ENCODE peak calls at places on chromosomes 13 and 19, in five cellular contexts. L, F, X, K and P are unnamed samples.
A peak's percentile ranks its signal among the peaks of the same experiment; 100 is the strongest.

GRCh38 chr19:8305798-8306197 is 2.4 kb downstream of the CD320 start:
- DNase-seq in L (no peak), F (no peak), X (no peak), K (no peak), P (no peak)

GRCh38 chr13:44373601-44374347 is at the start of gene SERP2:
- DNase-seq in L (no peak), F (peak; percentile 27), X (no peak), K (no peak), P (peak; percentile 3)

GRCh38 chr13:64850017-64850416 is 2380.1 kb downstream of the PCDH9 start:
- DNase-seq in L (no peak), F (no peak), X (no peak), K (no peak), P (no peak)

GRCh38 chr19:16249826-16250434 is 52.2 kb downstream of the AP1M1 start:
- DNase-seq in L (no peak), F (peak; percentile 40), X (no peak), K (no peak), P (no peak)

GRCh38 chr19:55648657-55649578 is 906 bp downstream of the CCDC106 start:
- DNase-seq in L (no peak), F (no peak), X (no peak), K (no peak), P (no peak)

GRCh38 chr19:48511800-48512503 is at the start of gene LMTK3:
- DNase-seq in L (no peak), F (peak; percentile 63), X (no peak), K (peak; percentile 82), P (no peak)

GRCh38 chr19:35786299-35787160 is 11.2 kb downstream of the ARHGAP33 start:
- DNase-seq in L (no peak), F (no peak), X (no peak), K (no peak), P (no peak)

GRCh38 chr13:30978981-30979956 is 46.8 kb downstream of the TEX26 start:
- DNase-seq in L (peak; percentile 13), F (no peak), X (no peak), K (no peak), P (no peak)

GRCh38 chr13:33004454-33004853 is 11.8 kb upstream of the KL start:
- DNase-seq in L (no peak), F (no peak), X (no peak), K (no peak), P (no peak)

GRCh38 chr13:41675306-41675705 is 218.0 kb downstream of the RGCC start:
- DNase-seq in L (no peak), F (peak; percentile 58), X (no peak), K (no peak), P (no peak)

GRCh38 chr13:110162053-110162452 is 144.9 kb downstream of the COL4A1 start:
- DNase-seq in L (no peak), F (no peak), X (no peak), K (no peak), P (no peak)

GRCh38 chr19:13784731-13785452 is 10.4 kb upstream of the ZSWIM4 start:
- DNase-seq in L (peak; percentile 68), F (peak; percentile 80), X (no peak), K (peak; percentile 48), P (peak; percentile 56)

GRCh38 chr13:111239754-111240670 is 80.4 kb upstream of the TEX29 start:
- DNase-seq in L (no peak), F (peak; percentile 33), X (no peak), K (no peak), P (no peak)

GRCh38 chr13:87259479-87260083 is 411.6 kb upstream of the SLITRK5 start:
- DNase-seq in L (peak; percentile 12), F (no peak), X (no peak), K (no peak), P (no peak)

GRCh38 chr13:43227721-43228120 is 204.3 kb downstream of the DNAJC15 start:
- DNase-seq in L (no peak), F (peak; percentile 71), X (no peak), K (no peak), P (no peak)

GRCh38 chr19:15737722-15738121 is at the start of gene OR10H3:
- DNase-seq in L (no peak), F (no peak), X (no peak), K (no peak), P (no peak)

GRCh38 chr19:29662604-29663404 is 2.5 kb upstream of the PLEKHF1 start:
- DNase-seq in L (no peak), F (peak; percentile 95), X (peak; percentile 37), K (no peak), P (no peak)

GRCh38 chr19:18001837-18002345 is 6.1 kb upstream of the ARRDC2 start:
- DNase-seq in L (no peak), F (no peak), X (no peak), K (no peak), P (no peak)

GRCh38 chr19:45575216-45575615 is 9.4 kb downstream of the OPA3 start:
- DNase-seq in L (no peak), F (no peak), X (no peak), K (no peak), P (no peak)

GRCh38 chr13:46062190-46062589 is 9.6 kb upstream of the ZC3H13 start:
- DNase-seq in L (no peak), F (peak; percentile 53), X (no peak), K (no peak), P (no peak)

GRCh38 chr13:72666391-72666790 is 61.0 kb downstream of the MZT1 start:
- DNase-seq in L (no peak), F (no peak), X (no peak), K (no peak), P (no peak)

GRCh38 chr13:105936816-105937215 is 598.6 kb downstream of the EFNB2 start:
- DNase-seq in L (no peak), F (peak; percentile 17), X (no peak), K (no peak), P (no peak)

GRCh38 chr19:42313096-42313839 is at the start of gene TMEM145:
- DNase-seq in L (peak; percentile 37), F (peak; percentile 63), X (peak; percentile 23), K (no peak), P (no peak)

GRCh38 chr19:32599736-32600157 is 18.8 kb downstream of the PDCD5 start:
- DNase-seq in L (peak; percentile 27), F (peak; percentile 65), X (peak; percentile 17), K (no peak), P (peak; percentile 40)

GRCh38 chr13:50485979-50486935 is 357.2 kb downstream of the DLEU7 start:
- DNase-seq in L (no peak), F (no peak), X (no peak), K (no peak), P (no peak)

GRCh38 chr19:33689138-33689746 is 67.5 kb downstream of the CHST8 start:
- DNase-seq in L (no peak), F (no peak), X (no peak), K (no peak), P (no peak)

GRCh38 chr13:98687319-98687718 is 65.2 kb downstream of the SLC15A1 start:
- DNase-seq in L (no peak), F (no peak), X (no peak), K (no peak), P (no peak)

GRCh38 chr19:54152878-54153524 is 6.5 kb downstream of the LENG1 start:
- DNase-seq in L (no peak), F (no peak), X (no peak), K (no peak), P (no peak)

GRCh38 chr19:2527716-2528115 is 51.8 kb downstream of the GADD45B start:
- DNase-seq in L (no peak), F (no peak), X (no peak), K (no peak), P (no peak)

GRCh38 chr13:24911135-24911524 is 147.2 kb downstream of the RNF17 start:
- DNase-seq in L (no peak), F (peak; percentile 84), X (no peak), K (no peak), P (no peak)

GRCh38 chr13:43110658-43111057 is 87.3 kb downstream of the DNAJC15 start:
- DNase-seq in L (no peak), F (no peak), X (no peak), K (no peak), P (no peak)

GRCh38 chr13:51419015-51419636 is 33.7 kb downstream of the INTS6 start:
- DNase-seq in L (no peak), F (no peak), X (no peak), K (no peak), P (peak; percentile 34)